ENCODE peak calls at places on chromosomes 7 and 10, in ten cellular contexts. D is SK-N-SH, C is fibroblast of the aortic adventitia, J is hepatocyte, X is bronchial epithelial cell, O is fibroblast of pulmonary artery, L is foreskin keratinocyte, Q is endodermal cell, I is IMR-90, W is AG09309. S is an unnamed sample.
A peak's percentile ranks its signal among the peaks of the same experiment; 100 is the strongest.

GRCh38 chr7:80729586-80730320 is 91.3 kb downstream of the CD36 start:
- DNase-seq in D (no peak), C (peak; percentile 93), J (no peak), X (no peak), O (peak; percentile 44), L (peak; percentile 39), Q (no peak), I (peak; percentile 70), W (peak; percentile 59), S (no peak)

GRCh38 chr10:33832124-33832787 is 497.8 kb upstream of the NRP1 start:
- DNase-seq in D (no peak), C (no peak), J (no peak), X (no peak), O (no peak), L (no peak), Q (no peak), I (no peak), W (no peak), S (no peak)

GRCh38 chr10:18179901-18180300 is 39.7 kb downstream of the CACNB2 start:
- DNase-seq in D (no peak), C (peak; percentile 85), J (peak; percentile 46), X (no peak), O (peak; percentile 85), L (no peak), Q (no peak), I (peak; percentile 87), W (no peak), S (no peak)

GRCh38 chr7:148607151-148607661 is 16.6 kb downstream of the C7orf33 start:
- DNase-seq in D (peak; percentile 70), C (no peak), J (no peak), X (no peak), O (no peak), L (no peak), Q (peak; percentile 68), I (no peak), W (no peak), S (no peak)

GRCh38 chr7:47380325-47381131 is 201.4 kb downstream of the TNS3 start:
- DNase-seq in D (no peak), C (peak; percentile 76), J (peak; percentile 58), X (peak; percentile 56), O (peak; percentile 59), L (peak; percentile 66), Q (peak; percentile 82), I (peak; percentile 73), W (no peak), S (peak; percentile 54)

GRCh38 chr10:7486533-7486932 is 75.7 kb upstream of the SFMBT2 start:
- DNase-seq in D (no peak), C (no peak), J (no peak), X (no peak), O (no peak), L (no peak), Q (no peak), I (no peak), W (no peak), S (no peak)

GRCh38 chr7:43077732-43078391 is 34.6 kb upstream of the HECW1 start:
- DNase-seq in D (peak; percentile 14), C (peak; percentile 47), J (peak; percentile 21), X (peak; percentile 21), O (peak; percentile 71), L (peak; percentile 41), Q (peak; percentile 85), I (peak; percentile 18), W (no peak), S (peak; percentile 21)

GRCh38 chr10:73018632-73019031 is 64.0 kb upstream of the PLA2G12B start:
- DNase-seq in D (no peak), C (no peak), J (no peak), X (no peak), O (no peak), L (no peak), Q (no peak), I (no peak), W (no peak), S (no peak)

GRCh38 chr10:24706479-24707118 is 17.1 kb downstream of the ARHGAP21 start:
- DNase-seq in D (peak; percentile 42), C (peak; percentile 94), J (peak; percentile 65), X (peak; percentile 97), O (peak; percentile 97), L (peak; percentile 86), Q (no peak), I (peak; percentile 98), W (peak; percentile 83), S (peak; percentile 40)

GRCh38 chr7:19620470-19620869 is 88.4 kb downstream of the POLR1F start:
- DNase-seq in D (no peak), C (no peak), J (no peak), X (no peak), O (peak; percentile 18), L (no peak), Q (no peak), I (no peak), W (no peak), S (no peak)

GRCh38 chr10:126945351-126946035 is 40.3 kb downstream of the DOCK1 start:
- DNase-seq in D (no peak), C (no peak), J (no peak), X (peak; percentile 17), O (no peak), L (peak; percentile 49), Q (no peak), I (no peak), W (no peak), S (no peak)

GRCh38 chr10:29966269-29966668 is 93.1 kb downstream of the JCAD start:
- DNase-seq in D (no peak), C (no peak), J (no peak), X (no peak), O (no peak), L (no peak), Q (peak; percentile 53), I (no peak), W (no peak), S (no peak)

GRCh38 chr7:113142385-113143119 is 24.2 kb upstream of the SMIM30 start:
- DNase-seq in D (no peak), C (no peak), J (no peak), X (no peak), O (no peak), L (no peak), Q (no peak), I (no peak), W (no peak), S (no peak)

DNA sequence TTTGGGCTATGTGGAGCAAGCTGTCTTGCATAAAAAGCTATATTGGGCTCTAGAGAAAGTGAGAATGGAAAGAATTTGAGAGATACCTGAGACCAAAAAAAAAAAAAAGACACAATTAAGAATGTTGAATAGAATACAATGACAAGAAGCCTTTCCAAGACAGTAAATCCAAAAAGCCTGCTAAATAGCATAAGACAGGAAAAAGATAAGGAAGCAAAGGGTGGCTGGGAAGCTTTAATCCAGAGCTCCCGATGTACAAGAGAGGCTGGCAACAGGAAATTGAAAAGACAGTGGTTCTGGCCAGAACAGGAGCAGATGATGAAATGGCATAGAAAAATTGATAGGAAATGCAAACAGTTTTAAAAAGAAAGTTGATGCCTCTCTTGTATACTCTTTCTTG is 174.9 kb downstream of the CACNA2D1 start:
- DNase-seq in D (no peak), C (peak; percentile 25), J (no peak), X (no peak), O (peak; percentile 18), L (no peak), Q (no peak), I (no peak), W (no peak), S (no peak)
- TF ChIP-seq CTCF in D (no peak), C (no peak), J (no peak), X (no peak), O (no peak), L (no peak), Q (no peak), I (no peak), W (no peak), S (no peak)

DNA sequence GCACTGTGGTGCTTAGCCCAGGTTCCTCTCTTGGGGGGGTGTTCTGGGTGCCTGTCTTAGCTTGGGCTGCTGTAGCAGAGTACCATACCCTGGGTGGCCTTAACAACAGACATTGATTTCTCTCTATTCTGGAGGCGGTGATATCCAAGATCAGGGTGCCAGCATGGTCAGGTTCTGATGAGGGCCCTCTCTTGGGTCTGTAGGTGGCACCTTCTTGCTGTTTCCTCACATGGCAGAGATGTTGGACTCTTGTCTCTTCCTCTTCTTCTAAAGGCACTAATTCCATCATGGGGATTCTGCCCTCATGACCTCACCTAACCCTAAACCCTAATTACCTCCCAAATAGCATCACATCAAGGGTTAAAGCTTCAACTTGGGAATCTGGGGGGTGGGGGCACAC is 19.9 kb upstream of the CRHR2 start:
- DNase-seq in D (no peak), C (no peak), J (no peak), X (peak; percentile 4), O (no peak), L (no peak), Q (no peak), I (no peak), W (no peak), S (no peak)
- TF ChIP-seq CTCF in D (no peak), C (no peak), J (no peak), X (peak; percentile 45), O (peak; percentile 13), L (peak; percentile 43), Q (peak; percentile 73), I (no peak), W (peak; percentile 7), S (no peak)

GRCh38 chr7:56028942-56029630 is 22.2 kb downstream of the PSPH start:
- DNase-seq in D (no peak), C (peak; percentile 41), J (peak; percentile 57), X (peak; percentile 37), O (peak; percentile 20), L (peak; percentile 39), Q (no peak), I (peak; percentile 93), W (no peak), S (no peak)

GRCh38 chr7:56030340-56030739 is 20.9 kb downstream of the PSPH start:
- DNase-seq in D (no peak), C (no peak), J (no peak), X (no peak), O (no peak), L (no peak), Q (no peak), I (no peak), W (no peak), S (no peak)

GRCh38 chr7:56033671-56034432 is 17.4 kb downstream of the PSPH start:
- DNase-seq in D (peak; percentile 95), C (peak; percentile 82), J (peak; percentile 87), X (peak; percentile 75), O (peak; percentile 76), L (peak; percentile 70), Q (peak; percentile 96), I (peak; percentile 70), W (peak; percentile 16), S (peak; percentile 85)
- TF ChIP-seq CTCF in D (peak; percentile 53), C (peak; percentile 57), J (peak; percentile 27), X (peak; percentile 55), O (peak; percentile 21), L (peak; percentile 32), Q (peak; percentile 69), I (peak; percentile 30), W (peak; percentile 50), S (peak; percentile 52)

DNA sequence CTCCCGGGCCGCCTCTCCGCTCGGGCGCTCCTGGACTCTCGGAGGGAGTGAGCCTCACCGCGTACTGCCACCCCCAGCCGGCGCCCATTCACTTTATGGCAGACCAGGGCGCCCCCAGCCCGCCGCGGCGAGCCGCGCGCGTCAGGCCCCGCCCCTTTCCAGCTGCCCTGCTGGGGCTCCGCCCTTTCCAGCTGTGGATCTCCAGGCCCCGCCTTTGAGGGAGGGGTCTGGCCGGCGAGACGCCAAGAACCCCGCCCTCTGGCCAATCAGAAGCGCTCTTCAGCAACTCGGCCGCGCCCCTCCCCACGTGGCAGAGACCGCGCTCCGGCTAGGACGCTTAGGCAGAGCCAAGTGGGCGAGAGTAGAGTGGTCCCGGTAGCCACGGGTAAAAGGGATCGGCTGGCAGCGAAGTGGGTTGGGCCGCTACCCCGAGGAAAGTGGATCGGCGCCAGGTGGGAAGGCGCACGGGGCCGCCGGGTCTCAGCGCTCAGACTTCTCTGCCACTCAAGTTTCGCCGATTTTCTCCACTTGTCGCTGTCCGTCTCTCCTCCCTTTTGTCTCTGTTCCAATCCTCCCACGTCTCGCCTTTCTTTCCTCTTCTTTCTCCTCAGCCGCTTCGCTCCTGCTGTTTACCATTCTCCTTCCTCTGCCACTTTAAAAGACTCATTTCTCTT is at the start of gene PITX3:
- DNase-seq in D (peak; percentile 99), C (peak; percentile 91), J (peak; percentile 97), X (peak; percentile 82), O (peak; percentile 93), L (peak; percentile 73), Q (peak; percentile 98), I (peak; percentile 87), W (no peak), S (peak; percentile 87)
- TF ChIP-seq CTCF in D (no peak), C (no peak), J (no peak), X (no peak), O (no peak), L (no peak), Q (peak; percentile 23), I (no peak), W (no peak), S (no peak)